ENCODE peak calls at places on chromosome 12, in ten cellular contexts. One of them, this sample, is unnamed.

GRCh38 chr12:50043854-50044253 is 13.5 kb upstream of the ASIC1 start:
- DNase-seq in tibial artery: no peak
- DNase-seq in tibial nerve: no peak
- DNase-seq in brain microvascular endothelial cell: no peak
- DNase-seq in GM23338: no peak
- DNase-seq in PC-3: no peak
- DNase-seq in IMR-90: no peak
- DNase-seq in ovary: no peak
- DNase-seq in HCT116: no peak
- DNase-seq in CD8-positive, alpha-beta T cell: no peak
- DNase-seq in this sample: no peak

GRCh38 chr12:55743131-55743921 is 404 bp downstream of the GDF11 start:
- DNase-seq in tibial nerve: no peak
- DNase-seq in PC-3: peak; percentile 67
- DNase-seq in HCT116: no peak
- DNase-seq in CD8-positive, alpha-beta T cell: peak; percentile 75
- DNase-seq in GM23338: peak; percentile 83
- DNase-seq in tibial artery: no peak
- DNase-seq in IMR-90: peak; percentile 68
- DNase-seq in brain microvascular endothelial cell: peak; percentile 44
- DNase-seq in ovary: peak; percentile 67
- DNase-seq in this sample: peak; percentile 65

GRCh38 chr12:124087251-124088141 is 114.5 kb downstream of the ZNF664 start:
- DNase-seq in brain microvascular endothelial cell: no peak
- DNase-seq in tibial artery: no peak
- DNase-seq in IMR-90: no peak
- DNase-seq in GM23338: no peak
- DNase-seq in CD8-positive, alpha-beta T cell: no peak
- DNase-seq in PC-3: no peak
- DNase-seq in HCT116: no peak
- DNase-seq in tibial nerve: no peak
- DNase-seq in ovary: no peak
- DNase-seq in this sample: no peak

GRCh38 chr12:123070267-123071081 is 80.4 kb downstream of the PITPNM2 start:
- DNase-seq in brain microvascular endothelial cell: no peak
- DNase-seq in tibial artery: no peak
- DNase-seq in tibial nerve: no peak
- DNase-seq in ovary: no peak
- DNase-seq in GM23338: no peak
- DNase-seq in HCT116: no peak
- DNase-seq in PC-3: no peak
- DNase-seq in CD8-positive, alpha-beta T cell: no peak
- DNase-seq in IMR-90: no peak
- DNase-seq in this sample: no peak

GRCh38 chr12:104154806-104155205 is 16.8 kb upstream of the NFYB start:
- DNase-seq in tibial artery: no peak
- DNase-seq in CD8-positive, alpha-beta T cell: no peak
- DNase-seq in PC-3: no peak
- DNase-seq in HCT116: no peak
- DNase-seq in brain microvascular endothelial cell: no peak
- DNase-seq in tibial nerve: no peak
- DNase-seq in IMR-90: no peak
- DNase-seq in GM23338: no peak
- DNase-seq in ovary: no peak
- DNase-seq in this sample: no peak

GRCh38 chr12:12608557-12608957 is 3.1 kb upstream of the CREBL2 start:
- DNase-seq in PC-3: peak; percentile 45
- DNase-seq in GM23338: no peak
- DNase-seq in ovary: no peak
- DNase-seq in IMR-90: peak; percentile 17
- DNase-seq in HCT116: no peak
- DNase-seq in tibial artery: no peak
- DNase-seq in brain microvascular endothelial cell: no peak
- DNase-seq in tibial nerve: no peak
- DNase-seq in CD8-positive, alpha-beta T cell: no peak
- DNase-seq in this sample: no peak

GRCh38 chr12:132686831-132687210 is 321 bp downstream of the POLE start:
- DNase-seq in GM23338: peak; percentile 48
- DNase-seq in IMR-90: no peak
- DNase-seq in brain microvascular endothelial cell: no peak
- DNase-seq in tibial nerve: no peak
- DNase-seq in tibial artery: no peak
- DNase-seq in CD8-positive, alpha-beta T cell: no peak
- DNase-seq in PC-3: no peak
- DNase-seq in ovary: no peak
- DNase-seq in HCT116: no peak
- DNase-seq in this sample: no peak

GRCh38 chr12:34395056-34396005 is 373.0 kb downstream of the ALG10 start:
- DNase-seq in brain microvascular endothelial cell: no peak
- DNase-seq in PC-3: no peak
- DNase-seq in IMR-90: no peak
- DNase-seq in tibial artery: no peak
- DNase-seq in ovary: peak; percentile 10
- DNase-seq in tibial nerve: no peak
- DNase-seq in GM23338: no peak
- DNase-seq in HCT116: no peak
- DNase-seq in CD8-positive, alpha-beta T cell: peak; percentile 35
- DNase-seq in this sample: peak; percentile 2

GRCh38 chr12:132014915-132015280 is 65.2 kb downstream of the EP400 start:
- DNase-seq in ovary: no peak
- DNase-seq in PC-3: no peak
- DNase-seq in GM23338: peak; percentile 16
- DNase-seq in brain microvascular endothelial cell: no peak
- DNase-seq in CD8-positive, alpha-beta T cell: no peak
- DNase-seq in IMR-90: no peak
- DNase-seq in tibial artery: no peak
- DNase-seq in tibial nerve: no peak
- DNase-seq in HCT116: no peak
- DNase-seq in this sample: no peak

GRCh38 chr12:104314242-104314614 is 10.7 kb downstream of the EID3 start:
- DNase-seq in IMR-90: peak; percentile 51
- DNase-seq in CD8-positive, alpha-beta T cell: no peak
- DNase-seq in tibial nerve: no peak
- DNase-seq in HCT116: no peak
- DNase-seq in PC-3: peak; percentile 51
- DNase-seq in ovary: no peak
- DNase-seq in GM23338: no peak
- DNase-seq in brain microvascular endothelial cell: no peak
- DNase-seq in tibial artery: no peak
- DNase-seq in this sample: no peak

GRCh38 chr12:29889737-29890136 is 106.0 kb upstream of the TMTC1 start:
- DNase-seq in IMR-90: peak; percentile 32
- DNase-seq in HCT116: peak; percentile 52
- DNase-seq in ovary: peak; percentile 29
- DNase-seq in tibial artery: peak; percentile 60
- DNase-seq in brain microvascular endothelial cell: peak; percentile 20
- DNase-seq in GM23338: peak; percentile 94
- DNase-seq in CD8-positive, alpha-beta T cell: no peak
- DNase-seq in PC-3: peak; percentile 60
- DNase-seq in tibial nerve: peak; percentile 75
- DNase-seq in this sample: no peak
- TF ChIP-seq CTCF in IMR-90: peak; percentile 42
- TF ChIP-seq CTCF in HCT116: peak; percentile 37
- TF ChIP-seq CTCF in ovary: no peak
- TF ChIP-seq CTCF in tibial artery: peak; percentile 36
- TF ChIP-seq CTCF in brain microvascular endothelial cell: peak; percentile 56
- TF ChIP-seq CTCF in GM23338: peak; percentile 89
- TF ChIP-seq CTCF in CD8-positive, alpha-beta T cell: no peak
- TF ChIP-seq CTCF in PC-3: peak; percentile 82
- TF ChIP-seq CTCF in tibial nerve: no peak
- TF ChIP-seq CTCF in this sample: peak; percentile 72

GRCh38 chr12:120186654-120187053 is 7.9 kb downstream of the GCN1 start:
- DNase-seq in IMR-90: no peak
- DNase-seq in tibial artery: no peak
- DNase-seq in brain microvascular endothelial cell: no peak
- DNase-seq in tibial nerve: no peak
- DNase-seq in PC-3: no peak
- DNase-seq in GM23338: no peak
- DNase-seq in ovary: no peak
- DNase-seq in CD8-positive, alpha-beta T cell: no peak
- DNase-seq in HCT116: no peak
- DNase-seq in this sample: no peak

GRCh38 chr12:120183211-120183631 is 11.3 kb downstream of the GCN1 start:
- DNase-seq in ovary: no peak
- DNase-seq in IMR-90: peak; percentile 50
- DNase-seq in GM23338: no peak
- DNase-seq in tibial nerve: no peak
- DNase-seq in HCT116: no peak
- DNase-seq in brain microvascular endothelial cell: peak; percentile 15
- DNase-seq in CD8-positive, alpha-beta T cell: no peak
- DNase-seq in tibial artery: no peak
- DNase-seq in PC-3: no peak
- DNase-seq in this sample: no peak

GRCh38 chr12:120180975-120181374 is 13.5 kb downstream of the GCN1 start:
- DNase-seq in IMR-90: no peak
- DNase-seq in tibial artery: no peak
- DNase-seq in PC-3: peak; percentile 50
- DNase-seq in CD8-positive, alpha-beta T cell: no peak
- DNase-seq in ovary: no peak
- DNase-seq in tibial nerve: no peak
- DNase-seq in brain microvascular endothelial cell: no peak
- DNase-seq in GM23338: no peak
- DNase-seq in HCT116: no peak
- DNase-seq in this sample: no peak

DNA sequence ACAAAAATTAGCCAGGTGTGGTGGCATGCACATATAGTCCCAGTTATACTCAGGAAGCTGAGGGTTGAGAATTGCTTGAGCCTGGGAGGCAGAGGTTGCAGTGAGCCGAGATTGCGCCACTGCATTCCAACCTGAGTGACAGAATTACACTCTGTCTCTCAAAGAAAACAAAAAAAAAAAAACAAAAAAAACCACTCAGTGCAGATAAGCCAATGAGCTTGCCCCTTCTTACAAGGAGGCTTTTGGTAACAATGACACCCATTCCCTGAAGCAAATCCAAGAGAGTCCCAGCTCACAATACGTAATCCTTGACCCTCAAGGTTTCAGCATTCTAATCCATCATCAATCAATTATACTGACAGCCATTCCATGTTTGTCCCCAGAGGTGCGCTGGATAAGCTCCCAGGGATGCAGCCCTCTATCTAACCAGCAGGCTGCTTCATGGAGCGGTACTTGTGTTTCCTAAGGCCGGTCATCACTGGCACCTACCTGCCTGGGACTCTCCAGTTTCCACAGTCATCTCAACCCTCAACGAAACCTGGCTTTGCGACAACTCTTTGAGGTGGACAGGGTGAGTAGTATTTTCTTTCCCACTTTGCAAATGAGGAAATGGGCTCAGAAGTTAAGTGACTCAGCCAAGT is 12.4 kb downstream of the GCN1 start:
- DNase-seq in IMR-90: peak; percentile 74
- DNase-seq in brain microvascular endothelial cell: peak; percentile 35
- DNase-seq in GM23338: no peak
- DNase-seq in ovary: no peak
- DNase-seq in CD8-positive, alpha-beta T cell: no peak
- DNase-seq in tibial nerve: no peak
- DNase-seq in PC-3: peak; percentile 92
- DNase-seq in tibial artery: no peak
- DNase-seq in HCT116: no peak
- DNase-seq in this sample: no peak
- H3K36me3 ChIP-seq in IMR-90: peaks cover 59% of the 10 kb centered on the region
- H3K36me3 ChIP-seq in brain microvascular endothelial cell: peaks cover 73% of the 10 kb centered on the region
- H3K36me3 ChIP-seq in GM23338: peaks cover 48% of the 10 kb centered on the region
- H3K36me3 ChIP-seq in ovary: no peaks in the 10 kb centered on the region
- H3K36me3 ChIP-seq in CD8-positive, alpha-beta T cell: peaks cover 62% of the 10 kb centered on the region
- H3K36me3 ChIP-seq in tibial nerve: peaks cover 42% of the 10 kb centered on the region
- H3K36me3 ChIP-seq in PC-3: peaks cover 71% of the 10 kb centered on the region
- H3K36me3 ChIP-seq in tibial artery: peaks cover 97% of the 10 kb centered on the region
- H3K36me3 ChIP-seq in HCT116: peaks cover 56% of the 10 kb centered on the region
- H3K36me3 ChIP-seq in this sample: no peaks in the 10 kb centered on the region

GRCh38 chr12:101536069-101536674 is 58.6 kb upstream of the MYBPC1 start:
- DNase-seq in brain microvascular endothelial cell: no peak
- DNase-seq in HCT116: no peak
- DNase-seq in IMR-90: no peak
- DNase-seq in CD8-positive, alpha-beta T cell: no peak
- DNase-seq in GM23338: no peak
- DNase-seq in tibial nerve: no peak
- DNase-seq in tibial artery: no peak
- DNase-seq in PC-3: no peak
- DNase-seq in ovary: no peak
- DNase-seq in this sample: no peak

DNA sequence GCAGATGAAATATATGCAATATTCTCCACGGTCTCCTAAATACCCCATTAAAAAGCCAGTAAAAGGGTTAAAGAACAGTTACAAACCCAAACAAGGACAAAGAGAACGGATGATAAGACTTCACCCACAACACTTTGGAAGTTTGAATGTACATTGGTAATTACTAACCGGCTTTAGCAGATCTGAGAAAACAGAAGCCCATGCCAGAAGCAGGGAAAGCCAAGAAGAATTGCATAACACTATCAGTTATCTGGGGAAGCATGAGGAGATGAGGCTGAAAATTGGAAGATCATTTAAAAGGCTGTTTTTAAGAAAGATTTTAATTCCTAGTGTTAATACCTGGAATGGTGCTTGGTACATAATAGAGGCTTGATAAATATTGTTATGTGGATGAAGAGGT is 55.6 kb upstream of the MYBPC1 start:
- DNase-seq in ovary: peak; percentile 50
- DNase-seq in brain microvascular endothelial cell: no peak
- DNase-seq in HCT116: no peak
- DNase-seq in PC-3: no peak
- DNase-seq in tibial nerve: peak; percentile 38
- DNase-seq in tibial artery: peak; percentile 33
- DNase-seq in GM23338: no peak
- DNase-seq in IMR-90: no peak
- DNase-seq in CD8-positive, alpha-beta T cell: no peak
- DNase-seq in this sample: no peak
- TF ChIP-seq CTCF in ovary: no peak
- TF ChIP-seq CTCF in brain microvascular endothelial cell: no peak
- TF ChIP-seq CTCF in HCT116: no peak
- TF ChIP-seq CTCF in PC-3: no peak
- TF ChIP-seq CTCF in tibial nerve: no peak
- TF ChIP-seq CTCF in tibial artery: no peak
- TF ChIP-seq CTCF in GM23338: no peak
- TF ChIP-seq CTCF in IMR-90: no peak
- TF ChIP-seq CTCF in CD8-positive, alpha-beta T cell: no peak
- TF ChIP-seq CTCF in this sample: no peak

GRCh38 chr12:70074510-70074909 is 168.7 kb upstream of the CNOT2 start:
- DNase-seq in HCT116: no peak
- DNase-seq in PC-3: peak; percentile 53
- DNase-seq in GM23338: peak; percentile 8
- DNase-seq in ovary: no peak
- DNase-seq in brain microvascular endothelial cell: no peak
- DNase-seq in tibial artery: no peak
- DNase-seq in tibial nerve: no peak
- DNase-seq in IMR-90: no peak
- DNase-seq in CD8-positive, alpha-beta T cell: no peak
- DNase-seq in this sample: no peak

GRCh38 chr12:70068743-70069142 is 174.5 kb upstream of the CNOT2 start:
- DNase-seq in HCT116: no peak
- DNase-seq in GM23338: no peak
- DNase-seq in brain microvascular endothelial cell: no peak
- DNase-seq in IMR-90: no peak
- DNase-seq in tibial nerve: no peak
- DNase-seq in PC-3: no peak
- DNase-seq in tibial artery: no peak
- DNase-seq in ovary: no peak
- DNase-seq in CD8-positive, alpha-beta T cell: no peak
- DNase-seq in this sample: no peak

GRCh38 chr12:70070494-70071007 is 172.7 kb upstream of the CNOT2 start:
- DNase-seq in IMR-90: no peak
- DNase-seq in GM23338: no peak
- DNase-seq in tibial artery: no peak
- DNase-seq in brain microvascular endothelial cell: no peak
- DNase-seq in HCT116: no peak
- DNase-seq in PC-3: no peak
- DNase-seq in tibial nerve: no peak
- DNase-seq in CD8-positive, alpha-beta T cell: no peak
- DNase-seq in ovary: no peak
- DNase-seq in this sample: no peak

GRCh38 chr12:70069221-70069811 is 173.9 kb upstream of the CNOT2 start:
- DNase-seq in IMR-90: no peak
- DNase-seq in tibial nerve: no peak
- DNase-seq in GM23338: peak; percentile 48
- DNase-seq in tibial artery: no peak
- DNase-seq in PC-3: no peak
- DNase-seq in CD8-positive, alpha-beta T cell: no peak
- DNase-seq in HCT116: no peak
- DNase-seq in ovary: no peak
- DNase-seq in brain microvascular endothelial cell: no peak
- DNase-seq in this sample: no peak
- H3K36me3 ChIP-seq in IMR-90: no peaks in the 10 kb centered on the region
- H3K36me3 ChIP-seq in tibial nerve: no peaks in the 10 kb centered on the region
- H3K36me3 ChIP-seq in GM23338: no peaks in the 10 kb centered on the region
- H3K36me3 ChIP-seq in tibial artery: no peaks in the 10 kb centered on the region
- H3K36me3 ChIP-seq in PC-3: no peaks in the 10 kb centered on the region
- H3K36me3 ChIP-seq in CD8-positive, alpha-beta T cell: no peaks in the 10 kb centered on the region
- H3K36me3 ChIP-seq in HCT116: no peaks in the 10 kb centered on the region
- H3K36me3 ChIP-seq in ovary: no peaks in the 10 kb centered on the region
- H3K36me3 ChIP-seq in brain microvascular endothelial cell: no peaks in the 10 kb centered on the region
- H3K36me3 ChIP-seq in this sample: no peaks in the 10 kb centered on the region